ENCODE peak calls at places on chromosome 18, in five cellular contexts. Q is HepG2, X is K562, B is SK-N-SH, M is GM12878. G is an unnamed sample.

GRCh38 chr18:70499218-70499691 is 210.4 kb downstream of the SOCS6 start:
- DNase-seq in Q (no peak), X (peak; percentile 9), B (no peak), M (no peak), G (no peak)

GRCh38 chr18:78563110-78563509 is 416.5 kb upstream of the SALL3 start:
- DNase-seq in Q (no peak), X (no peak), B (no peak), M (no peak), G (no peak)

GRCh38 chr18:48991299-48992055 is 40.7 kb upstream of the SMAD7 start:
- DNase-seq in Q (no peak), X (no peak), B (no peak), M (no peak), G (no peak)

GRCh38 chr18:48796491-48797205 is 154.1 kb downstream of the SMAD7 start:
- DNase-seq in Q (no peak), X (no peak), B (no peak), M (no peak), G (no peak)

GRCh38 chr18:60585670-60586069 is 213.1 kb upstream of the MC4R start:
- DNase-seq in Q (no peak), X (no peak), B (no peak), M (no peak), G (no peak)

GRCh38 chr18:69402219-69402989 is 1.7 kb downstream of the DOK6 start:
- DNase-seq in Q (peak; percentile 7), X (no peak), B (no peak), M (no peak), G (no peak)

GRCh38 chr18:73646772-73647171 is 500.9 kb downstream of the FBXO15 start:
- DNase-seq in Q (no peak), X (no peak), B (no peak), M (no peak), G (no peak)

GRCh38 chr18:8752329-8752728 is 47.0 kb downstream of the MTCL1 start:
- DNase-seq in Q (no peak), X (no peak), B (no peak), M (no peak), G (no peak)

GRCh38 chr18:28712172-28712571 is 535.2 kb upstream of the CDH2 start:
- DNase-seq in Q (no peak), X (no peak), B (no peak), M (no peak), G (no peak)

GRCh38 chr18:57772387-57772799 is 30.7 kb downstream of the ATP8B1 start:
- DNase-seq in Q (peak; percentile 72), X (no peak), B (no peak), M (no peak), G (no peak)

GRCh38 chr18:40006553-40007073 is 1948.4 kb upstream of the PIK3C3 start:
- DNase-seq in Q (no peak), X (no peak), B (no peak), M (no peak), G (no peak)

GRCh38 chr18:51196811-51197660 is 445 bp downstream of the MEX3C start:
- DNase-seq in Q (no peak), X (peak; percentile 54), B (peak; percentile 58), M (no peak), G (no peak)

GRCh38 chr18:30106356-30106755 is 936.2 kb downstream of the DSC3 start:
- DNase-seq in Q (no peak), X (no peak), B (no peak), M (no peak), G (no peak)

GRCh38 chr18:36191286-36191685 is 4.0 kb downstream of the MOCOS start:
- DNase-seq in Q (no peak), X (no peak), B (no peak), M (no peak), G (no peak)

GRCh38 chr18:51890762-51891161 is 449.2 kb upstream of the DCC start:
- DNase-seq in Q (no peak), X (no peak), B (no peak), M (no peak), G (no peak)

GRCh38 chr18:47316924-47317323 is 65.5 kb upstream of the SKOR2 start:
- DNase-seq in Q (no peak), X (no peak), B (no peak), M (no peak), G (no peak)

GRCh38 chr18:58135170-58135569 is 91.1 kb downstream of the NEDD4L start:
- DNase-seq in Q (peak; percentile 32), X (no peak), B (no peak), M (peak; percentile 52), G (no peak)

GRCh38 chr18:76823166-76823539 is 796 bp downstream of the ZNF236 start:
- DNase-seq in Q (no peak), X (no peak), B (no peak), M (no peak), G (no peak)

GRCh38 chr18:76821875-76822509 is 365 bp upstream of the ZNF236 start:
- DNase-seq in Q (no peak), X (peak; percentile 48), B (peak; percentile 95), M (no peak), G (no peak)

GRCh38 chr18:76821356-76821874 is 942 bp upstream of the ZNF236 start:
- DNase-seq in Q (no peak), X (no peak), B (no peak), M (no peak), G (no peak)

GRCh38 chr18:76823574-76823973 is 1.2 kb downstream of the ZNF236 start:
- DNase-seq in Q (no peak), X (peak; percentile 67), B (peak; percentile 44), M (no peak), G (no peak)

GRCh38 chr18:76822510-76823165 is at the start of gene ZNF236:
- DNase-seq in Q (peak; percentile 35), X (peak; percentile 74), B (peak; percentile 96), M (no peak), G (no peak)
- H3K36me3 ChIP-seq in Q (no peaks in the 10 kb centered on the region), X (no peaks in the 10 kb centered on the region), B (peaks cover 6% of the 10 kb centered on the region), M (no peaks in the 10 kb centered on the region), G (no peaks in the 10 kb centered on the region)

GRCh38 chr18:995641-996040 is 91.0 kb downstream of the ADCYAP1 start:
- DNase-seq in Q (no peak), X (no peak), B (no peak), M (no peak), G (no peak)
- TF ChIP-seq ZBTB33 in Q (no peak), X (no peak), B (no peak), M (no peak), G (no peak)

GRCh38 chr18:24386680-24387079 is 10.9 kb downstream of the OSBPL1A start:
- DNase-seq in Q (no peak), X (no peak), B (no peak), M (no peak), G (no peak)
- TF ChIP-seq YY1 in Q (no peak), X (no peak), B (no peak), M (no peak), G (no peak)

DNA sequence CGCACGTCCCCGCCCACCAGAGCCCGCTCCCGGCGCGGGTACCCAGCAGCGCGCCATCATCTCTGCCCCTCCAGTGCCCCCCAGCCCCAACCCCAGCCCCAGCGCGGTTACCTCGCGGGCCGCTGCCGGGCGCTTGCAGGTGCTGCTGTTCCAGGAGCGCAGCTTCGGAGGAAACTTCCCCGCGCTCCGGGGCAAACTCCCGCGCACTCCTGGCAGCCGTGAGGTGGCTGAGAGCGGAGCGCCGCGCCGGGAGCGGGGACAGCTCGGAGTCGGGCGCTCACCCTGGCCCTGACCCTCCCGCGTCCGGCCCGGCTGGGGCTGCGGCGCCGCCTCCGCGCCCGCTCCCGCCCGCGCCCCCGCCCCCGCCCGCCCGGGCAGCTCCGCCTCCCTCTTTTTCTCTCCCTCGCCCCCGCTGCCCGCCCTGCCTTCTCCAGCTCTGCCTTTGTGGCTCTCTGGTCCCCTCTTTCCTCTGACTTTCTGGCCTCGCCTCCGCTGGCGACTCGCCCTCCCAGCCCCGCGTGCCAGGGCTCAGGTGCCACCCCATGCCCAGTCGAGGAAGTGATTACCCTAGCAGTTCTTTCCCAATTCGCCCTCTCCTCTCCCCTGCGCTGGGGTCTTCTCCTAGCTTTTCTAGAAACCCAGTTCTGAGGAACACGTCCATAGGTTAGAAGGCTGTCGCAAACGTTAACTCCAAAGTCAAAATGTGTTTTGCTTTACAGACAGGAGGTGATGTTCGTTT is at the start of gene CHST9:
- DNase-seq in Q (no peak), X (no peak), B (peak; percentile 82), M (no peak), G (no peak)
- H3K36me3 ChIP-seq in Q (no peaks in the 10 kb centered on the region), X (no peaks in the 10 kb centered on the region), B (no peaks in the 10 kb centered on the region), M (no peaks in the 10 kb centered on the region), G (no peaks in the 10 kb centered on the region)

DNA sequence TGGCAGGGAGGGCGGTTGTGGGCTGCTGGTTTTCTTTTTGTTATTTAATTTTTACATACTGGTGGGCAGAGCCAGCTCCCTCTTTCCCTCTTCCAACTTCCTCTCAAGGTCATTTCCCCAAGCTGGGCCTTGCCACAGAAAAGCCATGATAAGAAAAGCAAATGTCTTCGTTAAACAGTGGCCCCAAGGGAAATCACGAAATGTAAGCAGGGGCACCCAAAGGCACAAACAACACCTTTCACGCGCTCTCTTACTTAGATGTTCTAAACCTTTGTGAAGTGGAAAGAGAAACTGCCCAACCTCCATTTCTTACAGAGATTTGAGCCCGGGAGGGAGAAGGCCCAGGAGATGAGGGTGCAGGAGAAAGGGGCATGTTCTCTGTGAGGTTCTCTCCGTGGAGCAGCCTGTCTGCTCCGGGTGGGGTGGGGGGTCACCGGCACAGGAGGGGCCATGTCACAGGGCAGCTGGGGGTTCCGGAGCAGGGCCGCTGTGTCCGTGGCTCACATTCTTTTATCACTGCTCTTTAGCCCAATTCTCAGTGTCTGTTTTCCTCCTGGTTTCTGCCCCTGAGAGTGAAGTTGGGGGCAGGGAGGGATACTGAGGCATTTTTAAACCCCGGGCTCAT is 190.7 kb upstream of the GATA6 start:
- DNase-seq in Q (peak; percentile 18), X (no peak), B (no peak), M (no peak), G (no peak)
- TF ChIP-seq ZBTB33 in Q (no peak), X (no peak), B (no peak), M (no peak), G (no peak)

DNA sequence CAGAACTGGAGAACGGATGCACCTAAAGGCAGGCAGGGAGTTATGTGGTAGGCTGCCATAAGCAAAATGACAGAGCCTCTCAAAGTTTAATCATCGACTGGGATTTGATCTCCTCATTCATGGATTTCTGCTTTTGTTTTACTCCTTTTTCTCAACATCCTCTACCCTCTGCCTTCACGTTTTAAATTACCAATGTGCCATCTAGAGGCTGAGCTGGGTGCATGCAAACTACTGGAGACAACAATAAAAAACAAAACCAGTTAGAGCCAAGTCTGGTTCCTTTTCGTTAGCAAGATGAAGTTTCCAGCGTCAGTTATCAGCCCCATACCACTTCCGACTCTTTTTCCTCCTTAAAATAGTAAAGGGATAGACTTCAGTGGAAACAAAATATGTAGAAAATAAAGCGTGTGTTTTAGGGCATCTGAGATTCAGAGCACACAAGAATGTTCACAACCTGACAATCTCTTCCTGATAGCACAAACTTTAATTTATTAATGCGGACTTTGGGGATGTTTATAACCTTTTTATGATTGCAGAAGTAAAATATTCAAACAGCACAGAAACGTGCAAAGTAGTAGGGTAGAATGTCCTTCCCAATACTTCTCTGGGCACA is 117.0 kb downstream of the LAMA1 start:
- DNase-seq in Q (peak; percentile 21), X (peak; percentile 15), B (peak; percentile 59), M (no peak), G (no peak)
- TF ChIP-seq YY1 in Q (no peak), X (no peak), B (no peak), M (no peak), G (no peak)